ENCODE peak calls at places on chromosomes 1 and 21, in four cellular contexts. K is skeletal muscle cell, O is smooth muscle cell of the brain vasculature, M is NCI-H1930. C is an unnamed sample.
A peak's percentile ranks its signal among the peaks of the same experiment; 100 is the strongest.

GRCh38 chr21:27132270-27132669 is 165.4 kb upstream of the ADAMTS5 start:
- DNase-seq in K (peak; percentile 84), O (no peak), M (no peak), C (peak; percentile 57)

GRCh38 chr21:41847066-41847804 is 31.9 kb downstream of the PRDM15 start:
- DNase-seq in K (no peak), O (peak; percentile 2), M (no peak), C (no peak)

GRCh38 chr1:223628233-223628632 is 37.3 kb downstream of the CAPN8 start:
- DNase-seq in K (no peak), O (no peak), M (peak; percentile 5), C (no peak)

GRCh38 chr1:117412472-117412871 is 45.2 kb downstream of the MAN1A2 start:
- DNase-seq in K (no peak), O (no peak), M (no peak), C (no peak)

GRCh38 chr1:16092097-16092922 is 18.9 kb upstream of the FAM131C start:
- DNase-seq in K (no peak), O (no peak), M (no peak), C (no peak)

GRCh38 chr1:179077396-179077795 is 4.5 kb upstream of the TOR3A start:
- DNase-seq in K (no peak), O (no peak), M (no peak), C (no peak)

GRCh38 chr1:181038399-181038873 is 4.7 kb downstream of the MR1 start:
- DNase-seq in K (no peak), O (peak; percentile 28), M (peak; percentile 48), C (peak; percentile 27)

GRCh38 chr1:43134068-43134467 is 38.0 kb downstream of the EBNA1BP2 start:
- DNase-seq in K (no peak), O (no peak), M (no peak), C (no peak)

GRCh38 chr1:84358695-84359094 is 39.6 kb upstream of the DNASE2B start:
- DNase-seq in K (no peak), O (no peak), M (no peak), C (no peak)

GRCh38 chr1:245765241-245766000 is 610.6 kb downstream of the KIF26B start:
- DNase-seq in K (peak; percentile 61), O (no peak), M (no peak), C (no peak)

GRCh38 chr1:25731626-25732370 is 68.2 kb upstream of the SELENON start:
- DNase-seq in K (no peak), O (no peak), M (no peak), C (no peak)

GRCh38 chr1:150619576-150620509 is 9.6 kb downstream of the ENSA start:
- DNase-seq in K (peak; percentile 59), O (peak; percentile 44), M (no peak), C (peak; percentile 66)

GRCh38 chr1:20620005-20620404 is 13.3 kb upstream of the PINK1 start:
- DNase-seq in K (no peak), O (no peak), M (no peak), C (no peak)

GRCh38 chr1:153805042-153805745 is 30.0 kb downstream of the SLC27A3 start:
- DNase-seq in K (peak; percentile 67), O (no peak), M (no peak), C (no peak)

GRCh38 chr1:65725064-65725463 is 67.6 kb upstream of the PDE4B start:
- DNase-seq in K (no peak), O (no peak), M (no peak), C (no peak)

GRCh38 chr1:145885738-145886287 is at the start of gene ANKRD35:
- DNase-seq in K (no peak), O (peak; percentile 60), M (peak; percentile 57), C (no peak)

GRCh38 chr1:226762988-226763740 is 24.1 kb upstream of the ITPKB start:
- DNase-seq in K (no peak), O (no peak), M (no peak), C (no peak)

GRCh38 chr1:223242971-223243370 is 99.9 kb upstream of the TLR5 start:
- DNase-seq in K (no peak), O (no peak), M (no peak), C (no peak)

GRCh38 chr1:114021665-114022099 is 42.4 kb downstream of the OLFML3 start:
- DNase-seq in K (no peak), O (no peak), M (no peak), C (no peak)

GRCh38 chr21:14968821-14969220 is 96.0 kb downstream of the NRIP1 start:
- DNase-seq in K (no peak), O (no peak), M (no peak), C (no peak)

GRCh38 chr1:206839857-206840256 is 25.6 kb upstream of the IL20 start:
- DNase-seq in K (no peak), O (no peak), M (no peak), C (peak; percentile 7)

GRCh38 chr1:66206563-66207154 is 327.3 kb upstream of the SGIP1 start:
- DNase-seq in K (no peak), O (no peak), M (no peak), C (no peak)

GRCh38 chr1:167658574-167659328 is 28.7 kb downstream of the RCSD1 start:
- DNase-seq in K (no peak), O (no peak), M (no peak), C (no peak)

GRCh38 chr1:110672001-110672752 is 2.6 kb downstream of the KCNA3 start:
- DNase-seq in K (no peak), O (no peak), M (peak; percentile 41), C (no peak)